ENCODE peak calls at places on chromosomes 6 and 20, in five cellular contexts. U is right atrium auricular region, M is HT-29, X is HTR-8/SVneo, Z is GM12865. S is an unnamed sample.

GRCh38 chr6:36196049-36196879 is at the start of gene BRPF3:
- DNase-seq in X (peak; percentile 62), U (peak; percentile 74), M (peak; percentile 71), Z (peak; percentile 81), S (peak; percentile 76)

GRCh38 chr6:152246554-152247337 is 390.4 kb downstream of the SYNE1 start:
- DNase-seq in M (no peak), U (no peak), X (no peak), Z (no peak), S (no peak)

GRCh38 chr6:113347420-113347819 is 509.7 kb upstream of the MARCKS start:
- DNase-seq in U (no peak), Z (no peak), M (no peak), X (no peak), S (no peak)

GRCh38 chr6:143677891-143678737 is at the start of gene PHACTR2:
- DNase-seq in Z (no peak), U (peak; percentile 91), X (peak; percentile 50), M (peak; percentile 59), S (no peak)

GRCh38 chr20:33667245-33668086 is 723 bp downstream of the ACTL10 start:
- DNase-seq in U (peak; percentile 83), Z (peak; percentile 90), X (no peak), M (peak; percentile 95), S (peak; percentile 84)

GRCh38 chr20:37267684-37268313 is 6.2 kb upstream of the GHRH start:
- DNase-seq in M (no peak), Z (no peak), X (no peak), U (no peak), S (no peak)

GRCh38 chr20:61917459-61917858 is 148.2 kb downstream of the TAF4 start:
- DNase-seq in X (no peak), U (no peak), Z (no peak), M (no peak), S (no peak)

GRCh38 chr20:25052255-25053206 is 5.4 kb downstream of the ACSS1 start:
- DNase-seq in M (no peak), U (no peak), Z (peak; percentile 67), X (no peak), S (no peak)

GRCh38 chr6:146146836-146147235 is 118.0 kb downstream of the GRM1 start:
- DNase-seq in U (no peak), X (no peak), Z (no peak), M (no peak), S (no peak)

GRCh38 chr20:12201289-12201991 is 283.7 kb downstream of the BTBD3 start:
- DNase-seq in X (no peak), Z (no peak), M (no peak), U (no peak), S (no peak)

GRCh38 chr6:135850882-135851281 is 619 bp upstream of the PDE7B start:
- DNase-seq in U (no peak), M (no peak), X (no peak), Z (no peak), S (no peak)

GRCh38 chr20:35305682-35306556 is 13.7 kb upstream of the FAM83C start:
- DNase-seq in Z (no peak), U (no peak), X (peak; percentile 98), M (peak; percentile 89), S (no peak)

GRCh38 chr6:116389357-116389756 is 18.6 kb downstream of the DSE start:
- DNase-seq in Z (no peak), U (no peak), M (no peak), X (no peak), S (no peak)

GRCh38 chr6:156848533-156848932 is 71.4 kb downstream of the ARID1B start:
- DNase-seq in U (no peak), X (no peak), Z (no peak), M (no peak), S (peak; percentile 52)

GRCh38 chr6:362231-362923 is 29.2 kb upstream of the IRF4 start:
- DNase-seq in M (no peak), Z (no peak), U (no peak), X (no peak), S (no peak)

S was measured in NAMALWA.